ENCODE peak calls at places on chromosomes 7 and 10, in ten cellular contexts. One of them, this sample, is unnamed.

GRCh38 chr7:106848851-106849442 is 16.1 kb upstream of the PIK3CG start:
- DNase-seq in neuronal stem cell: no peak
- DNase-seq in HFF-Myc: peak
- DNase-seq in ascending aorta: no peak
- DNase-seq in upper lobe of right lung: no peak
- DNase-seq in fibroblast of lung: peak
- DNase-seq in adrenal gland: no peak
- DNase-seq in ovary: no peak
- DNase-seq in kidney epithelial cell: peak
- DNase-seq in endothelial cell of umbilical vein: no peak
- DNase-seq in this sample: peak

GRCh38 chr7:127474457-127474856 is 81.9 kb upstream of the ZNF800 start:
- DNase-seq in fibroblast of lung: no peak
- DNase-seq in ascending aorta: no peak
- DNase-seq in upper lobe of right lung: no peak
- DNase-seq in kidney epithelial cell: no peak
- DNase-seq in HFF-Myc: peak
- DNase-seq in adrenal gland: no peak
- DNase-seq in ovary: no peak
- DNase-seq in neuronal stem cell: no peak
- DNase-seq in endothelial cell of umbilical vein: no peak
- DNase-seq in this sample: no peak

GRCh38 chr7:73565675-73566342 is 8.3 kb upstream of the BCL7B start:
- DNase-seq in neuronal stem cell: no peak
- DNase-seq in adrenal gland: no peak
- DNase-seq in kidney epithelial cell: no peak
- DNase-seq in ascending aorta: no peak
- DNase-seq in HFF-Myc: no peak
- DNase-seq in ovary: no peak
- DNase-seq in endothelial cell of umbilical vein: no peak
- DNase-seq in upper lobe of right lung: no peak
- DNase-seq in fibroblast of lung: no peak
- DNase-seq in this sample: no peak

GRCh38 chr7:50155755-50156154 is 62.7 kb upstream of the ZPBP start:
- DNase-seq in kidney epithelial cell: no peak
- DNase-seq in HFF-Myc: no peak
- DNase-seq in fibroblast of lung: no peak
- DNase-seq in ascending aorta: no peak
- DNase-seq in endothelial cell of umbilical vein: no peak
- DNase-seq in neuronal stem cell: no peak
- DNase-seq in adrenal gland: no peak
- DNase-seq in ovary: no peak
- DNase-seq in upper lobe of right lung: no peak
- DNase-seq in this sample: no peak

GRCh38 chr10:71975087-71975890 is 11.1 kb downstream of the CHST3 start:
- DNase-seq in upper lobe of right lung: peak
- DNase-seq in adrenal gland: peak
- DNase-seq in kidney epithelial cell: no peak
- DNase-seq in ovary: no peak
- DNase-seq in fibroblast of lung: no peak
- DNase-seq in ascending aorta: peak
- DNase-seq in HFF-Myc: no peak
- DNase-seq in endothelial cell of umbilical vein: no peak
- DNase-seq in neuronal stem cell: no peak
- DNase-seq in this sample: no peak

GRCh38 chr7:83410989-83411591 is 237.8 kb downstream of the SEMA3E start:
- DNase-seq in upper lobe of right lung: no peak
- DNase-seq in ascending aorta: no peak
- DNase-seq in ovary: no peak
- DNase-seq in fibroblast of lung: peak
- DNase-seq in kidney epithelial cell: no peak
- DNase-seq in neuronal stem cell: peak
- DNase-seq in endothelial cell of umbilical vein: peak
- DNase-seq in adrenal gland: no peak
- DNase-seq in HFF-Myc: peak
- DNase-seq in this sample: peak

GRCh38 chr7:36526720-36527548 is 137.3 kb downstream of the ANLN start:
- DNase-seq in endothelial cell of umbilical vein: peak
- DNase-seq in neuronal stem cell: no peak
- DNase-seq in ovary: no peak
- DNase-seq in adrenal gland: no peak
- DNase-seq in fibroblast of lung: peak
- DNase-seq in HFF-Myc: peak
- DNase-seq in kidney epithelial cell: peak
- DNase-seq in ascending aorta: no peak
- DNase-seq in upper lobe of right lung: no peak
- DNase-seq in this sample: peak

GRCh38 chr7:155456517-155456771 is 1.5 kb upstream of the EN2 start:
- DNase-seq in ascending aorta: no peak
- DNase-seq in adrenal gland: no peak
- DNase-seq in ovary: no peak
- DNase-seq in HFF-Myc: no peak
- DNase-seq in neuronal stem cell: no peak
- DNase-seq in upper lobe of right lung: no peak
- DNase-seq in kidney epithelial cell: no peak
- DNase-seq in endothelial cell of umbilical vein: no peak
- DNase-seq in fibroblast of lung: no peak
- DNase-seq in this sample: no peak

GRCh38 chr7:150346922-150347321 is 5.5 kb upstream of the RARRES2 start:
- DNase-seq in kidney epithelial cell: no peak
- DNase-seq in endothelial cell of umbilical vein: no peak
- DNase-seq in ovary: no peak
- DNase-seq in adrenal gland: no peak
- DNase-seq in upper lobe of right lung: no peak
- DNase-seq in neuronal stem cell: no peak
- DNase-seq in ascending aorta: no peak
- DNase-seq in HFF-Myc: no peak
- DNase-seq in fibroblast of lung: no peak
- DNase-seq in this sample: no peak

GRCh38 chr7:101772508-101773306 is 44.7 kb upstream of the CUX1 start:
- DNase-seq in neuronal stem cell: no peak
- DNase-seq in ascending aorta: no peak
- DNase-seq in ovary: no peak
- DNase-seq in adrenal gland: no peak
- DNase-seq in endothelial cell of umbilical vein: no peak
- DNase-seq in fibroblast of lung: no peak
- DNase-seq in kidney epithelial cell: no peak
- DNase-seq in HFF-Myc: no peak
- DNase-seq in upper lobe of right lung: no peak
- DNase-seq in this sample: no peak

GRCh38 chr10:13003004-13003403 is 1.5 kb upstream of the CCDC3 start:
- DNase-seq in ascending aorta: no peak
- DNase-seq in upper lobe of right lung: no peak
- DNase-seq in adrenal gland: no peak
- DNase-seq in HFF-Myc: no peak
- DNase-seq in ovary: no peak
- DNase-seq in fibroblast of lung: peak
- DNase-seq in endothelial cell of umbilical vein: no peak
- DNase-seq in kidney epithelial cell: no peak
- DNase-seq in neuronal stem cell: no peak
- DNase-seq in this sample: no peak

GRCh38 chr10:129193148-129193547 is 273.9 kb upstream of the MGMT start:
- DNase-seq in neuronal stem cell: no peak
- DNase-seq in HFF-Myc: no peak
- DNase-seq in upper lobe of right lung: no peak
- DNase-seq in fibroblast of lung: peak
- DNase-seq in kidney epithelial cell: peak
- DNase-seq in adrenal gland: no peak
- DNase-seq in endothelial cell of umbilical vein: no peak
- DNase-seq in ovary: no peak
- DNase-seq in ascending aorta: no peak
- DNase-seq in this sample: no peak

GRCh38 chr10:116211682-116212081 is 61.3 kb downstream of the GFRA1 start:
- DNase-seq in upper lobe of right lung: no peak
- DNase-seq in neuronal stem cell: no peak
- DNase-seq in endothelial cell of umbilical vein: no peak
- DNase-seq in ovary: no peak
- DNase-seq in kidney epithelial cell: peak
- DNase-seq in adrenal gland: no peak
- DNase-seq in fibroblast of lung: peak
- DNase-seq in ascending aorta: no peak
- DNase-seq in HFF-Myc: peak
- DNase-seq in this sample: peak

GRCh38 chr7:95190515-95190914 is 133.8 kb downstream of the PON1 start:
- DNase-seq in neuronal stem cell: no peak
- DNase-seq in fibroblast of lung: no peak
- DNase-seq in endothelial cell of umbilical vein: no peak
- DNase-seq in upper lobe of right lung: no peak
- DNase-seq in HFF-Myc: no peak
- DNase-seq in ascending aorta: no peak
- DNase-seq in kidney epithelial cell: no peak
- DNase-seq in adrenal gland: no peak
- DNase-seq in ovary: no peak
- DNase-seq in this sample: no peak

GRCh38 chr10:115157357-115157756 is 64.2 kb downstream of the ATRNL1 start:
- DNase-seq in HFF-Myc: no peak
- DNase-seq in fibroblast of lung: no peak
- DNase-seq in neuronal stem cell: no peak
- DNase-seq in adrenal gland: no peak
- DNase-seq in ascending aorta: no peak
- DNase-seq in endothelial cell of umbilical vein: no peak
- DNase-seq in ovary: no peak
- DNase-seq in kidney epithelial cell: no peak
- DNase-seq in upper lobe of right lung: no peak
- DNase-seq in this sample: no peak

GRCh38 chr7:739964-740942 is 13.2 kb upstream of the PRKAR1B start:
- DNase-seq in HFF-Myc: no peak
- DNase-seq in fibroblast of lung: no peak
- DNase-seq in neuronal stem cell: no peak
- DNase-seq in ascending aorta: no peak
- DNase-seq in endothelial cell of umbilical vein: no peak
- DNase-seq in kidney epithelial cell: no peak
- DNase-seq in upper lobe of right lung: peak
- DNase-seq in adrenal gland: no peak
- DNase-seq in ovary: peak
- DNase-seq in this sample: no peak

GRCh38 chr7:54729096-54729495 is 29.9 kb downstream of the SEC61G start:
- DNase-seq in kidney epithelial cell: no peak
- DNase-seq in upper lobe of right lung: no peak
- DNase-seq in ascending aorta: no peak
- DNase-seq in endothelial cell of umbilical vein: no peak
- DNase-seq in fibroblast of lung: no peak
- DNase-seq in ovary: no peak
- DNase-seq in adrenal gland: no peak
- DNase-seq in HFF-Myc: no peak
- DNase-seq in neuronal stem cell: no peak
- DNase-seq in this sample: no peak

GRCh38 chr7:71364559-71364958 is 232.6 kb downstream of the GALNT17 start:
- DNase-seq in kidney epithelial cell: no peak
- DNase-seq in upper lobe of right lung: no peak
- DNase-seq in neuronal stem cell: no peak
- DNase-seq in fibroblast of lung: no peak
- DNase-seq in adrenal gland: no peak
- DNase-seq in ovary: no peak
- DNase-seq in endothelial cell of umbilical vein: no peak
- DNase-seq in ascending aorta: no peak
- DNase-seq in HFF-Myc: no peak
- DNase-seq in this sample: no peak

GRCh38 chr10:116653885-116654284 is 33.1 kb downstream of the PNLIPRP2 start:
- DNase-seq in ascending aorta: no peak
- DNase-seq in fibroblast of lung: no peak
- DNase-seq in upper lobe of right lung: no peak
- DNase-seq in neuronal stem cell: no peak
- DNase-seq in ovary: no peak
- DNase-seq in HFF-Myc: no peak
- DNase-seq in kidney epithelial cell: no peak
- DNase-seq in adrenal gland: no peak
- DNase-seq in endothelial cell of umbilical vein: no peak
- DNase-seq in this sample: no peak

GRCh38 chr10:22323538-22324305 is 2.8 kb downstream of the BMI1 start:
- DNase-seq in fibroblast of lung: no peak
- DNase-seq in adrenal gland: no peak
- DNase-seq in neuronal stem cell: no peak
- DNase-seq in ascending aorta: no peak
- DNase-seq in endothelial cell of umbilical vein: no peak
- DNase-seq in kidney epithelial cell: no peak
- DNase-seq in HFF-Myc: no peak
- DNase-seq in ovary: no peak
- DNase-seq in upper lobe of right lung: no peak
- DNase-seq in this sample: no peak
- H3K4me3 ChIP-seq in fibroblast of lung: no peak
- H3K4me3 ChIP-seq in adrenal gland: no peak
- H3K4me3 ChIP-seq in neuronal stem cell: peak
- H3K4me3 ChIP-seq in ascending aorta: peak
- H3K4me3 ChIP-seq in endothelial cell of umbilical vein: no peak
- H3K4me3 ChIP-seq in kidney epithelial cell: no peak
- H3K4me3 ChIP-seq in HFF-Myc: no peak
- H3K4me3 ChIP-seq in ovary: no peak
- H3K4me3 ChIP-seq in upper lobe of right lung: no peak
- H3K4me3 ChIP-seq in this sample: no peak

GRCh38 chr7:148927141-148927540 is 43.0 kb upstream of the EZH2 start:
- DNase-seq in HFF-Myc: peak
- DNase-seq in kidney epithelial cell: no peak
- DNase-seq in upper lobe of right lung: no peak
- DNase-seq in endothelial cell of umbilical vein: no peak
- DNase-seq in fibroblast of lung: no peak
- DNase-seq in ascending aorta: no peak
- DNase-seq in neuronal stem cell: no peak
- DNase-seq in ovary: no peak
- DNase-seq in adrenal gland: no peak
- DNase-seq in this sample: no peak
- H3K4me3 ChIP-seq in HFF-Myc: no peak
- H3K4me3 ChIP-seq in kidney epithelial cell: no peak
- H3K4me3 ChIP-seq in upper lobe of right lung: no peak
- H3K4me3 ChIP-seq in endothelial cell of umbilical vein: no peak
- H3K4me3 ChIP-seq in fibroblast of lung: no peak
- H3K4me3 ChIP-seq in ascending aorta: no peak
- H3K4me3 ChIP-seq in neuronal stem cell: no peak
- H3K4me3 ChIP-seq in ovary: no peak
- H3K4me3 ChIP-seq in adrenal gland: no peak
- H3K4me3 ChIP-seq in this sample: no peak

GRCh38 chr10:56035489-56035888 is 325.6 kb downstream of the ZWINT start:
- DNase-seq in ovary: no peak
- DNase-seq in kidney epithelial cell: no peak
- DNase-seq in neuronal stem cell: no peak
- DNase-seq in ascending aorta: no peak
- DNase-seq in adrenal gland: no peak
- DNase-seq in endothelial cell of umbilical vein: no peak
- DNase-seq in upper lobe of right lung: peak
- DNase-seq in HFF-Myc: no peak
- DNase-seq in fibroblast of lung: no peak
- DNase-seq in this sample: no peak
- H3K4me3 ChIP-seq in ovary: no peak
- H3K4me3 ChIP-seq in kidney epithelial cell: no peak
- H3K4me3 ChIP-seq in neuronal stem cell: no peak
- H3K4me3 ChIP-seq in ascending aorta: no peak
- H3K4me3 ChIP-seq in adrenal gland: no peak
- H3K4me3 ChIP-seq in endothelial cell of umbilical vein: no peak
- H3K4me3 ChIP-seq in upper lobe of right lung: no peak
- H3K4me3 ChIP-seq in HFF-Myc: no peak
- H3K4me3 ChIP-seq in fibroblast of lung: no peak
- H3K4me3 ChIP-seq in this sample: no peak

DNA sequence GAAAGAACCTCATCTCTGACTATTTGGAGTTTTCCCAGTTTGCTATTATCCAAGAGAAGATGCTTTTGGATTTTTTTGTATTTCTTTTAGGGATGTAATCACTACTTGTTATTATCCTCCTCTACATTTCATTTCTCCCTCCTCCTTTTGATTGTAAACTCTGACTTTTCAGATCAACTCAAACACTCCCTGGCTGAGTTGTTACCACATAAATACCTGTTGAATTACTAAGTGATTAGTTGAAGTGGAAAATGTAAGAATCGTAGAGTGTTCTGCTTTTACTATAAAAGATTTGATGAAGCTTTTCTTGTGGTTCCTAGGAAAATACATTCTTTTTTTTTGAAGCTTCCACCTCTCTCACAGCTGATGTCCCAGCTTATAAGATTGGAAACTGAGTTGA is 164.1 kb upstream of the C1GALT1 start:
- DNase-seq in HFF-Myc: no peak
- DNase-seq in endothelial cell of umbilical vein: no peak
- DNase-seq in ovary: no peak
- DNase-seq in upper lobe of right lung: no peak
- DNase-seq in fibroblast of lung: no peak
- DNase-seq in neuronal stem cell: no peak
- DNase-seq in ascending aorta: no peak
- DNase-seq in adrenal gland: no peak
- DNase-seq in kidney epithelial cell: no peak
- DNase-seq in this sample: no peak
- H3K4me3 ChIP-seq in HFF-Myc: no peak
- H3K4me3 ChIP-seq in endothelial cell of umbilical vein: no peak
- H3K4me3 ChIP-seq in ovary: no peak
- H3K4me3 ChIP-seq in upper lobe of right lung: no peak
- H3K4me3 ChIP-seq in fibroblast of lung: no peak
- H3K4me3 ChIP-seq in neuronal stem cell: no peak
- H3K4me3 ChIP-seq in ascending aorta: no peak
- H3K4me3 ChIP-seq in adrenal gland: no peak
- H3K4me3 ChIP-seq in kidney epithelial cell: no peak
- H3K4me3 ChIP-seq in this sample: no peak